ENCODE peak calls at places on chromosome 22, in six cellular contexts. V is colonic mucosa, T is fibroblast of the aortic adventitia, B is epithelial cell of esophagus, E is NB4, G is neural progenitor cell. J is an unnamed sample.

GRCh38 chr22:39490135-39490798 is 11.8 kb upstream of the MIEF1 start:
- DNase-seq in V (peak), T (peak), B (peak), E (peak), G (peak), J (peak)

GRCh38 chr22:49788492-49788891 is 39.2 kb downstream of the BRD1 start:
- DNase-seq in V (peak), T (peak), B (peak), E (peak), G (no peak), J (no peak)

GRCh38 chr22:37457093-37457893 is 28.9 kb downstream of the MFNG start:
- DNase-seq in V (peak), T (peak), B (peak), E (peak), G (peak), J (peak)

GRCh38 chr22:49587421-49587820 is 240.3 kb downstream of the BRD1 start:
- DNase-seq in V (no peak), T (no peak), B (no peak), E (no peak), G (no peak), J (no peak)

GRCh38 chr22:47437110-47437509 is 674.7 kb downstream of the TBC1D22A start:
- DNase-seq in V (no peak), T (no peak), B (no peak), E (no peak), G (no peak), J (no peak)

GRCh38 chr22:38298312-38299000 is 18.8 kb downstream of the CSNK1E start:
- DNase-seq in V (no peak), T (peak), B (peak), E (peak), G (peak), J (peak)

GRCh38 chr22:23058481-23059336 is 11.6 kb upstream of the GNAZ start:
- DNase-seq in V (peak), T (no peak), B (no peak), E (no peak), G (no peak), J (no peak)

GRCh38 chr22:41915035-41915782 is at the start of gene SHISA8:
- DNase-seq in V (peak), T (no peak), B (peak), E (peak), G (peak), J (peak)

GRCh38 chr22:37501610-37502341 is 15.6 kb upstream of the MFNG start:
- DNase-seq in V (peak), T (peak), B (peak), E (no peak), G (no peak), J (peak)

GRCh38 chr22:39179841-39180335 is 27.4 kb upstream of the CBX7 start:
- DNase-seq in V (no peak), T (no peak), B (no peak), E (no peak), G (peak), J (no peak)

GRCh38 chr22:33005476-33005875 is 52.7 kb downstream of the SYN3 start:
- DNase-seq in V (no peak), T (no peak), B (no peak), E (no peak), G (no peak), J (no peak)

GRCh38 chr22:32999039-32999861 is 58.9 kb downstream of the SYN3 start:
- DNase-seq in V (no peak), T (no peak), B (peak), E (no peak), G (no peak), J (no peak)

GRCh38 chr22:32998373-32998772 is 59.8 kb downstream of the SYN3 start:
- DNase-seq in V (no peak), T (no peak), B (no peak), E (no peak), G (no peak), J (no peak)

GRCh38 chr22:33000342-33001280 is 57.6 kb downstream of the SYN3 start:
- DNase-seq in V (peak), T (peak), B (peak), E (peak), G (peak), J (peak)

DNA sequence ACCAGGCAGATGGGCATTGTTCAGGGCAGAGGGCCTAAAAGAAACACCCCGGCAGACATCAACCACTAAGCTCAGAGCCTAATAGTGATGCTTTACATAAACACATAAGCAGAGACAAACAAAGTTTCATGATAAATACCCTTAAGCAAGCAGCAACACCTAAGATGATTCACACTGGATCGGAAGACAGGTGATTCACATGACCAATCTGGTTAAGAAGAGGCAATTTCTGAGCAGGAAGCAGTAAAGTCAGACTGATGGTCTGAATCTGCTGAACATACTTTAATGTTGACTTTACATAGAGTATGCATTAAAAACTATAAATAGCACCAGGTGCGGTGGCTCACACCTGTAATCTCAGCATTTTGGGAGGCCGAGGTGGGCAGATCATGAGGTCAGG is 56.1 kb downstream of the SYN3 start:
- DNase-seq in V (no peak), T (no peak), B (peak), E (no peak), G (no peak), J (no peak)
- TF ChIP-seq CTCF in V (no peak), T (no peak), B (no peak), E (no peak), G (no peak), J (no peak)

GRCh38 chr22:21640810-21641209 is 1.3 kb upstream of the SDF2L1 start:
- DNase-seq in V (no peak), T (no peak), B (no peak), E (no peak), G (no peak), J (no peak)

GRCh38 chr22:21642584-21643448 is 714 bp downstream of the SDF2L1 start:
- DNase-seq in V (peak), T (peak), B (peak), E (peak), G (peak), J (peak)

GRCh38 chr22:21643533-21644357 is 1.6 kb downstream of the SDF2L1 start:
- DNase-seq in V (no peak), T (no peak), B (no peak), E (no peak), G (no peak), J (no peak)

GRCh38 chr22:21641417-21641794 is 696 bp upstream of the SDF2L1 start:
- DNase-seq in V (peak), T (peak), B (peak), E (peak), G (peak), J (peak)

DNA sequence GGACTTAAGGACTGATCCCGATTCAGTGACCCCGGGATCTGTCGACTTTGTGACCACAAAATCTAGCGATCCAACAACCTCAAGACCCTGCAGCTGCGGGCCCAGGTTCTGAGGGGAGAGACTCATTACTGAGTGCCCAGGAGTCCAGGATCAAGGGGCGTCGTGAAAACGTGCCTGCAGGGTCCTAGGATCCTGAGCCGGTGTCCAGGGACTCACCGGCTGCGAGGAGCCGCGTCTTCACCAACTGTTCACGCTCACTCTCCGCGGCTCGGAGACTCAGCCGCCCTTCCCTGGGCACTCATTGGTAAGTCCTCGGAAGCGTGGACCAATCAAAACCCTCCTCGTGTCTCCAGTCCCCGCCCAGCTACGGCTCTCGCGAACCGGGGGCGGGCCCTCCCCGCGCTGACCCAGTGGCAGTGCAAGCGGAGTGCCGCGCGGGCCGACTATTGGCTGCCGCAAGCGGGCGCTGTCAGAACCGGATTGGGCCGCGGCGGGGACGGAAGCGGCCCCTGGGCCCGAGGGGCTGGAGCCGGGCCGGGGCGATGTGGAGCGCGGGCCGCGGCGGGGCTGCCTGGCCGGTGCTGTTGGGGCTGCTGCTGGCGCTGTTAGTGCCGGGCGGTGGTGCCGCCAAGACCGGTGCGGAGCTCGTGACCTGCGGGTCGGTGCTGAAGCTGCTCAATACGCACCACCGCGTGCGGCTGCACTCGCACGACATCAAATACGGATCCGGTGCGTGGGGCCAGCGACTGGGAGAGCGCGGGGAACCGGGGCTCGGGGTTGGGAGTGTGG is at the start of gene SDF2L1:
- DNase-seq in V (peak), T (peak), B (peak), E (peak), G (peak), J (peak)
- TF ChIP-seq CTCF in V (no peak), T (no peak), B (no peak), E (no peak), G (no peak), J (no peak)

GRCh38 chr22:46108564-46109473 is 41.5 kb upstream of the PPARA start:
- DNase-seq in V (peak), T (peak), B (peak), E (peak), G (peak), J (peak)
- TF ChIP-seq CTCF in V (no peak), T (peak), B (no peak), E (no peak), G (no peak), J (peak)

GRCh38 chr22:43826142-43827093 is 14.3 kb upstream of the EFCAB6 start:
- DNase-seq in V (no peak), T (peak), B (peak), E (peak), G (no peak), J (no peak)
- TF ChIP-seq CTCF in V (no peak), T (peak), B (peak), E (peak), G (no peak), J (no peak)

DNA sequence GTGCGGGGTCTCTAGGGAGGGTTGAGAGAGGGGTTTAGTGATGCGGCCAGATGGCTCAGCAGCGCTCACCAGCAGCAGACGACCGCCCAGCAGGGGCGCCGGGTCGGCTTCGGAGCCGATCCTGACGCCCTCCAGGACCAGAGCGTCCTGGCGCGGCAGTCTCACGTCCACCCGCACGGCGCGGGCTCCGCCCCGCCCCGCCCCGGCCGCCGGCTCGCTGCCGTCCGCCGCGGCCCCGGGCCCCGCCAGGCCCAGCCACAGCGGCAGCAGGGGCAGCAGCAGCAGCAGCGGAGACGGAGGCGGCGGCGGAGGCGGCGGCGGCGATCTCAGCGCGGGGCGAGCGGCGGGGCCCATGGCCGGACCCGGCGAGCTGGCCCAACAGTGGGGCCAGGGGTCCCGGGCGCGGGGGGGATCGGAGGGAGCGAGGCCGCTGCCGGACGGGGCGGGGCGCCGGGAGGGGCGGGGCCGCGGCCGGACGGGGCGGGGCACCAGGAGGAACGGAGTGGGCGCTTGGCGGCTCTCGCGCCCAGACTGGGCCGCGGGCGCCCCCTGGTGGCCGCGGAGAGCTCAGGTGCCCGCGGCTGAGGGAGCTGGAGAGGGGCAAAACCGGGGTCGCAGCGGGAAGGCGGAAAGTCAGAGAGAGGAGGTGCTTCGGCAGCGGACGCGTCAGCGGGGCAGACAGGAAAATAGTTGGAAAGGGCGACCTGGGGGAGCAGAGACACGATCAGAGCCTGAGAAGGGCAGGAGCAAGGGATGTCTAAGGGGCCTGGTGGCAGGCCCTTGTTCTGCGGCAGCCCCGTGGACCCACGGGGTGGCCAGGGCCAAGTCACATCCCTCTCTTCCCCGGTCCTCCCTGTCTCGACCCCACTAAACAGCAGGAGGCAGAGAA is at the start of gene RNF215:
- DNase-seq in V (peak), T (peak), B (peak), E (peak), G (peak), J (peak)
- TF ChIP-seq CTCF in V (peak), T (peak), B (peak), E (peak), G (peak), J (peak)

GRCh38 chr22:43923631-43924548 is at the start of gene PNPLA3:
- DNase-seq in V (peak), T (peak), B (peak), E (peak), G (peak), J (peak)
- TF ChIP-seq CTCF in V (no peak), T (no peak), B (no peak), E (no peak), G (peak), J (peak)

GRCh38 chr22:29609139-29609538 is 5.7 kb downstream of the NF2 start:
- DNase-seq in V (no peak), T (no peak), B (peak), E (no peak), G (peak), J (no peak)
- TF ChIP-seq CTCF in V (no peak), T (no peak), B (peak), E (no peak), G (peak), J (no peak)

J was measured in Calu3.